ENCODE peak calls at places on chromosomes 3 and 15, in eight cellular contexts. B is midbrain; W is SW480; Y is fibroblast of villous mesenchyme; A is MM.1S; G is uterus; V is HS-27A; Q is stimulated activated CD8-positive, alpha-beta memory T cell treated with anti-CD3 and anti-CD28 coated beads, Interleukin-12 subunit alpha, Interleukin-12 subunit beta, amount 100 ng/mL, for 1 hour. E is an unnamed sample.
A peak's percentile ranks its signal among the peaks of the same experiment; 100 is the strongest.

GRCh38 chr15:66935688-66936087 is 129.7 kb upstream of the SMAD3 start:
- DNase-seq in Q (no peak), G (no peak), Y (no peak), W (no peak), V (no peak), B (no peak), A (no peak), E (peak; percentile 50)

GRCh38 chr3:169879013-169879412 is 9.3 kb upstream of the LRRC31 start:
- DNase-seq in V (no peak), Y (no peak), A (no peak), Q (no peak), W (no peak), G (no peak), B (no peak), E (peak; percentile 13)

GRCh38 chr3:30510596-30510995 is 95.8 kb upstream of the TGFBR2 start:
- DNase-seq in A (no peak), Y (no peak), B (no peak), G (no peak), W (no peak), V (peak; percentile 46), Q (no peak), E (no peak)

GRCh38 chr3:78847203-78847602 is 920.6 kb downstream of the ROBO1 start:
- DNase-seq in W (no peak), V (no peak), B (no peak), G (no peak), Y (no peak), Q (no peak), A (no peak), E (no peak)

GRCh38 chr3:46019707-46020106 is 7.6 kb downstream of the XCR1 start:
- DNase-seq in A (no peak), V (no peak), W (no peak), B (no peak), Y (no peak), G (no peak), Q (no peak), E (peak; percentile 78)

GRCh38 chr3:141280086-141280485 is 48.5 kb downstream of the PXYLP1 start:
- DNase-seq in Q (no peak), B (peak; percentile 34), V (no peak), W (no peak), G (peak; percentile 54), A (no peak), Y (peak; percentile 71), E (peak; percentile 92)

GRCh38 chr3:195133462-195133861 is 137.5 kb downstream of the XXYLT1 start:
- DNase-seq in W (no peak), A (no peak), Q (no peak), V (no peak), Y (peak; percentile 44), G (no peak), B (peak; percentile 12), E (peak; percentile 91)

GRCh38 chr3:184323696-184324095 is 9.3 kb downstream of the EIF4G1 start:
- DNase-seq in G (no peak), Q (no peak), Y (no peak), A (no peak), B (no peak), W (no peak), V (no peak), E (no peak)

GRCh38 chr3:150793641-150794040 is 30.7 kb upstream of the SIAH2 start:
- DNase-seq in A (peak; percentile 7), B (no peak), Y (no peak), W (no peak), Q (no peak), V (no peak), G (no peak), E (no peak)

GRCh38 chr3:194606941-194607340 is 26.3 kb downstream of the TMEM44 start:
- DNase-seq in B (no peak), Q (no peak), Y (no peak), W (no peak), A (no peak), G (no peak), V (no peak), E (no peak)

GRCh38 chr3:126917232-126917804 is 65.6 kb upstream of the PLXNA1 start:
- DNase-seq in Q (no peak), Y (no peak), W (peak; percentile 71), V (no peak), G (no peak), A (peak; percentile 34), B (no peak), E (no peak)

GRCh38 chr3:194952882-194953281 is 267.2 kb downstream of the FAM43A start:
- DNase-seq in W (no peak), A (no peak), B (no peak), V (no peak), G (no peak), Q (no peak), Y (no peak), E (no peak)

GRCh38 chr15:43912991-43913927 is 86.5 kb downstream of the WDR76 start:
- DNase-seq in V (peak; percentile 93), B (peak; percentile 10), W (peak; percentile 79), Q (no peak), Y (peak; percentile 94), G (peak; percentile 47), A (no peak), E (peak; percentile 96)

E was measured in GM23248.